ENCODE peak calls at places on chromosomes 13 and 19, in six cellular contexts. Q, B, F, I, O and C are unnamed samples.

GRCh38 chr13:43333176-43333575 is 309.8 kb downstream of the DNAJC15 start:
- DNase-seq in Q (no peak), B (no peak), F (no peak), I (no peak), O (no peak), C (no peak)

GRCh38 chr19:40133491-40133890 is 42.7 kb upstream of the ZNF780A start:
- DNase-seq in Q (no peak), B (no peak), F (no peak), I (no peak), O (no peak), C (no peak)

GRCh38 chr13:23440821-23441608 is 7.5 kb upstream of the SACS start:
- DNase-seq in Q (no peak), B (peak), F (no peak), I (peak), O (no peak), C (no peak)

GRCh38 chr19:45630463-45630862 is 8.7 kb downstream of the EML2 start:
- DNase-seq in Q (peak), B (no peak), F (no peak), I (peak), O (no peak), C (no peak)

GRCh38 chr13:33262069-33262487 is 23.5 kb downstream of the STARD13 start:
- DNase-seq in Q (no peak), B (peak), F (no peak), I (no peak), O (no peak), C (no peak)

GRCh38 chr13:101307181-101307701 is 109.1 kb downstream of the NALCN start:
- DNase-seq in Q (no peak), B (no peak), F (no peak), I (no peak), O (no peak), C (no peak)

GRCh38 chr13:110073982-110074381 is 233.0 kb downstream of the COL4A1 start:
- DNase-seq in Q (no peak), B (no peak), F (no peak), I (peak), O (no peak), C (no peak)

GRCh38 chr19:7266832-7267231 is 27.4 kb downstream of the INSR start:
- DNase-seq in Q (no peak), B (no peak), F (no peak), I (no peak), O (no peak), C (no peak)

GRCh38 chr19:17248011-17248776 is 2.5 kb upstream of the NR2F6 start:
- DNase-seq in Q (no peak), B (no peak), F (no peak), I (no peak), O (no peak), C (no peak)

GRCh38 chr19:12842511-12842910 is 4.2 kb downstream of the MAST1 start:
- DNase-seq in Q (no peak), B (no peak), F (no peak), I (no peak), O (no peak), C (no peak)

GRCh38 chr13:38180100-38180499 is 169.6 kb upstream of the UFM1 start:
- DNase-seq in Q (no peak), B (no peak), F (no peak), I (no peak), O (no peak), C (no peak)

GRCh38 chr19:3284759-3285646 is 60.5 kb downstream of the CELF5 start:
- DNase-seq in Q (peak), B (no peak), F (peak), I (peak), O (no peak), C (peak)